ENCODE peak calls at places on chromosomes 5 and 9, in five cellular contexts. One of them, this sample, is unnamed.

GRCh38 chr5:32201140-32201539 is 27.0 kb upstream of the GOLPH3 start:
- DNase-seq in hepatocyte: no peak
- DNase-seq in CD8-positive, alpha-beta T cell: no peak
- DNase-seq in OCI-LY7: no peak
- DNase-seq in thoracic aorta: no peak
- DNase-seq in this sample: no peak

GRCh38 chr5:36535390-36535789 is 71.0 kb upstream of the SLC1A3 start:
- DNase-seq in hepatocyte: no peak
- DNase-seq in CD8-positive, alpha-beta T cell: no peak
- DNase-seq in OCI-LY7: no peak
- DNase-seq in thoracic aorta: no peak
- DNase-seq in this sample: no peak

GRCh38 chr5:96433066-96433447 is at the start of gene PCSK1:
- DNase-seq in hepatocyte: no peak
- DNase-seq in CD8-positive, alpha-beta T cell: no peak
- DNase-seq in OCI-LY7: no peak
- DNase-seq in thoracic aorta: no peak
- DNase-seq in this sample: no peak

GRCh38 chr9:129037767-129038098 is 1.3 kb downstream of the MIGA2 start:
- DNase-seq in hepatocyte: no peak
- DNase-seq in CD8-positive, alpha-beta T cell: no peak
- DNase-seq in OCI-LY7: no peak
- DNase-seq in thoracic aorta: no peak
- DNase-seq in this sample: no peak

GRCh38 chr9:94971378-94972131 is 245.1 kb downstream of the AOPEP start:
- DNase-seq in hepatocyte: no peak
- DNase-seq in CD8-positive, alpha-beta T cell: no peak
- DNase-seq in OCI-LY7: no peak
- DNase-seq in thoracic aorta: no peak
- DNase-seq in this sample: no peak

GRCh38 chr5:111517853-111518501 is 5.6 kb upstream of the STARD4 start:
- DNase-seq in hepatocyte: no peak
- DNase-seq in CD8-positive, alpha-beta T cell: no peak
- DNase-seq in OCI-LY7: no peak
- DNase-seq in thoracic aorta: no peak
- DNase-seq in this sample: no peak

GRCh38 chr9:84145031-84145430 is 164.4 kb downstream of the RMI1 start:
- DNase-seq in hepatocyte: no peak
- DNase-seq in CD8-positive, alpha-beta T cell: no peak
- DNase-seq in OCI-LY7: no peak
- DNase-seq in thoracic aorta: no peak
- DNase-seq in this sample: no peak

GRCh38 chr5:38783011-38783551 is 62.7 kb upstream of the OSMR start:
- DNase-seq in hepatocyte: peak; percentile 29
- DNase-seq in CD8-positive, alpha-beta T cell: no peak
- DNase-seq in OCI-LY7: no peak
- DNase-seq in thoracic aorta: no peak
- DNase-seq in this sample: no peak

GRCh38 chr5:69368458-69369368 is 607 bp downstream of the AK6 start:
- DNase-seq in hepatocyte: peak; percentile 43
- DNase-seq in CD8-positive, alpha-beta T cell: no peak
- DNase-seq in OCI-LY7: peak; percentile 45
- DNase-seq in thoracic aorta: no peak
- DNase-seq in this sample: no peak

GRCh38 chr9:121927636-121928035 is 165.5 kb downstream of the TTLL11 start:
- DNase-seq in hepatocyte: no peak
- DNase-seq in CD8-positive, alpha-beta T cell: no peak
- DNase-seq in OCI-LY7: no peak
- DNase-seq in thoracic aorta: no peak
- DNase-seq in this sample: no peak

GRCh38 chr5:81140942-81141341 is 92.2 kb upstream of the CKMT2 start:
- DNase-seq in hepatocyte: peak; percentile 11
- DNase-seq in CD8-positive, alpha-beta T cell: no peak
- DNase-seq in OCI-LY7: no peak
- DNase-seq in thoracic aorta: no peak
- DNase-seq in this sample: no peak

GRCh38 chr5:180214870-180215737 is 6.1 kb upstream of the RASGEF1C start:
- DNase-seq in hepatocyte: no peak
- DNase-seq in CD8-positive, alpha-beta T cell: no peak
- DNase-seq in OCI-LY7: no peak
- DNase-seq in thoracic aorta: no peak
- DNase-seq in this sample: no peak

GRCh38 chr5:134088291-134088690 is 26.2 kb upstream of the TCF7 start:
- DNase-seq in hepatocyte: no peak
- DNase-seq in CD8-positive, alpha-beta T cell: no peak
- DNase-seq in OCI-LY7: no peak
- DNase-seq in thoracic aorta: no peak
- DNase-seq in this sample: no peak

GRCh38 chr5:35761541-35761940 is 95.2 kb upstream of the IL7R start:
- DNase-seq in hepatocyte: no peak
- DNase-seq in CD8-positive, alpha-beta T cell: no peak
- DNase-seq in OCI-LY7: no peak
- DNase-seq in thoracic aorta: no peak
- DNase-seq in this sample: no peak

GRCh38 chr5:39473156-39473779 is 48.5 kb upstream of the DAB2 start:
- DNase-seq in hepatocyte: no peak
- DNase-seq in CD8-positive, alpha-beta T cell: no peak
- DNase-seq in OCI-LY7: no peak
- DNase-seq in thoracic aorta: no peak
- DNase-seq in this sample: no peak

GRCh38 chr5:5387789-5388188 is 34.7 kb upstream of the ICE1 start:
- DNase-seq in hepatocyte: no peak
- DNase-seq in CD8-positive, alpha-beta T cell: no peak
- DNase-seq in OCI-LY7: no peak
- DNase-seq in thoracic aorta: no peak
- DNase-seq in this sample: no peak

GRCh38 chr5:58477760-58478159 is 13.5 kb upstream of the GAPT start:
- DNase-seq in hepatocyte: no peak
- DNase-seq in CD8-positive, alpha-beta T cell: no peak
- DNase-seq in OCI-LY7: peak; percentile 25
- DNase-seq in thoracic aorta: no peak
- DNase-seq in this sample: no peak

GRCh38 chr5:150613991-150614650 is 26.3 kb upstream of the SYNPO start:
- DNase-seq in hepatocyte: no peak
- DNase-seq in CD8-positive, alpha-beta T cell: no peak
- DNase-seq in OCI-LY7: no peak
- DNase-seq in thoracic aorta: no peak
- DNase-seq in this sample: no peak

GRCh38 chr5:87421307-87421706 is 8.6 kb upstream of the CCNH start:
- DNase-seq in hepatocyte: no peak
- DNase-seq in CD8-positive, alpha-beta T cell: no peak
- DNase-seq in OCI-LY7: no peak
- DNase-seq in thoracic aorta: no peak
- DNase-seq in this sample: peak; percentile 72

GRCh38 chr9:136045595-136046554 is 49.2 kb downstream of the NACC2 start:
- DNase-seq in hepatocyte: no peak
- DNase-seq in CD8-positive, alpha-beta T cell: no peak
- DNase-seq in OCI-LY7: no peak
- DNase-seq in thoracic aorta: no peak
- DNase-seq in this sample: no peak

GRCh38 chr5:10354048-10354872 is 765 bp downstream of the MARCHF6 start:
- DNase-seq in hepatocyte: peak; percentile 74
- DNase-seq in CD8-positive, alpha-beta T cell: no peak
- DNase-seq in OCI-LY7: peak; percentile 62
- DNase-seq in thoracic aorta: no peak
- DNase-seq in this sample: no peak

GRCh38 chr9:70945301-70945700 is 176.1 kb downstream of the TRPM3 start:
- DNase-seq in hepatocyte: no peak
- DNase-seq in CD8-positive, alpha-beta T cell: no peak
- DNase-seq in OCI-LY7: no peak
- DNase-seq in thoracic aorta: no peak
- DNase-seq in this sample: no peak

GRCh38 chr5:82540301-82540700 is 262.1 kb upstream of the RPS23 start:
- DNase-seq in hepatocyte: no peak
- DNase-seq in CD8-positive, alpha-beta T cell: no peak
- DNase-seq in OCI-LY7: no peak
- DNase-seq in thoracic aorta: no peak
- DNase-seq in this sample: no peak

GRCh38 chr5:180209137-180209581 is at the start of gene RASGEF1C:
- DNase-seq in hepatocyte: peak; percentile 91
- DNase-seq in CD8-positive, alpha-beta T cell: peak; percentile 68
- DNase-seq in OCI-LY7: no peak
- DNase-seq in thoracic aorta: no peak
- DNase-seq in this sample: no peak

GRCh38 chr9:123615381-123615780 is 259.4 kb downstream of the CRB2 start:
- DNase-seq in hepatocyte: no peak
- DNase-seq in CD8-positive, alpha-beta T cell: no peak
- DNase-seq in OCI-LY7: peak; percentile 63
- DNase-seq in thoracic aorta: no peak
- DNase-seq in this sample: no peak

GRCh38 chr5:37984300-37984699 is 144.5 kb upstream of the GDNF start:
- DNase-seq in hepatocyte: no peak
- DNase-seq in CD8-positive, alpha-beta T cell: no peak
- DNase-seq in OCI-LY7: no peak
- DNase-seq in thoracic aorta: no peak
- DNase-seq in this sample: no peak

GRCh38 chr5:76709762-76710161 is 6.2 kb upstream of the F2R start:
- DNase-seq in hepatocyte: no peak
- DNase-seq in CD8-positive, alpha-beta T cell: no peak
- DNase-seq in OCI-LY7: no peak
- DNase-seq in thoracic aorta: no peak
- DNase-seq in this sample: no peak

GRCh38 chr9:35908484-35909125 is 685 bp upstream of the SPAAR start:
- DNase-seq in hepatocyte: no peak
- DNase-seq in CD8-positive, alpha-beta T cell: no peak
- DNase-seq in OCI-LY7: no peak
- DNase-seq in thoracic aorta: no peak
- DNase-seq in this sample: no peak

GRCh38 chr5:3993856-3994473 is 398.3 kb downstream of the IRX1 start:
- DNase-seq in hepatocyte: no peak
- DNase-seq in CD8-positive, alpha-beta T cell: no peak
- DNase-seq in OCI-LY7: no peak
- DNase-seq in thoracic aorta: no peak
- DNase-seq in this sample: no peak

DNA sequence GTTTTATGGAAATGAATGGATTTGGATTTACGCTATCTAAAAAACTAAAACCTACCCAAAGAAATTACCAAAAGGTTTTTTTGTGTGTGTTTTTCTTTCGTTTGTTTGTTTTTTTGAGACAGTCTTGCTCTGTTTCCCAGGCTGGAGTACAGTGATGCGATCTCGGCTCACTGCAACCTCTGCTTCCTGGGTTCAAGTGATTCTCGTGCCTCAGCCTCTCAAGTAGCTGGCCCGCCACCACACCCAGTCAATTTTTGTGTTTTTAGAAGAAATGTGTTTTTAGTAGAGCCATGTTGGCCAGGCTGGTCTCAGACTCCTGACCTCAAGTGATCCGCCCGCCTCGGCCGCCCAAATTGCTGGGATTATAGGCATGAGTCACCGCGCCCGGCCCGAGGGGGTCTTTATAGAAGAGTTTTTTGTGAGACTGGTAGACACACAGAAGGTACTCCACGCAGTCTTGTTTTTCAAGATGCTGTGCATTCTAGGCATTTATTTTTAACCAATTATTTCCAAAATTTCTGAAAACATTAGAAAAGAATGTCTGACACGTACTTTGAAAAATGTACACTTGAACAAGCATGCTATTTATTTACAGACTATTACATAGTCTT is 75.7 kb downstream of the NR6A1 start:
- DNase-seq in hepatocyte: no peak
- DNase-seq in CD8-positive, alpha-beta T cell: no peak
- DNase-seq in OCI-LY7: no peak
- DNase-seq in thoracic aorta: no peak
- DNase-seq in this sample: peak; percentile 44
- H3K4me1 ChIP-seq in hepatocyte: no peaks in the 10 kb centered on the region
- H3K4me1 ChIP-seq in CD8-positive, alpha-beta T cell: no peaks in the 10 kb centered on the region
- H3K4me1 ChIP-seq in OCI-LY7: no peaks in the 10 kb centered on the region
- H3K4me1 ChIP-seq in thoracic aorta: no peaks in the 10 kb centered on the region
- H3K4me1 ChIP-seq in this sample: peaks cover 42% of the 10 kb centered on the region

DNA sequence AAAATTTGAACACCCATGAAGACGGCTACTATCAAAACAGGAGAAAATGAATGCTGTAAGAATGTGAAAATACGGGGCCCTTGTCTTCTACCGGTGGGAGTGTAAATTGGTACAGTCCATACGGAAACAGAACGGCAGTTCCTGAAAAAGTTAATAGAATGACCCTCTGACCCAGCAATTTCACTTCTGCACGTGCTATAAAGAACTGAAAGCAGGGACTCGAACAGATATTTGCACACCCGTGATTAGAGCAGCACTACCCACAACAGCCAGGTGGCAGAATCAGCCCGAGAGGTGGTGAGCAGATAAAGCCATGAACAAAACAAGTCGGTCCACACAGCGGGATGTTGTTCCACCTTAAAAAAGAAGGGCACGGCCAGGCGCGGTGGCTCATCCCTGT is 22.6 kb upstream of the SLC12A7 start:
- DNase-seq in hepatocyte: no peak
- DNase-seq in CD8-positive, alpha-beta T cell: no peak
- DNase-seq in OCI-LY7: peak; percentile 96
- DNase-seq in thoracic aorta: no peak
- DNase-seq in this sample: no peak
- TF ChIP-seq CTCF in hepatocyte: peak; percentile 16
- TF ChIP-seq CTCF in CD8-positive, alpha-beta T cell: no peak
- TF ChIP-seq CTCF in OCI-LY7: peak; percentile 78
- TF ChIP-seq CTCF in thoracic aorta: no peak
- TF ChIP-seq CTCF in this sample: peak; percentile 9

GRCh38 chr5:72123764-72124163 is 16.5 kb downstream of the MAP1B start:
- DNase-seq in hepatocyte: no peak
- DNase-seq in CD8-positive, alpha-beta T cell: no peak
- DNase-seq in OCI-LY7: no peak
- DNase-seq in thoracic aorta: no peak
- DNase-seq in this sample: no peak

GRCh38 chr5:72122619-72123018 is 15.3 kb downstream of the MAP1B start:
- DNase-seq in hepatocyte: no peak
- DNase-seq in CD8-positive, alpha-beta T cell: no peak
- DNase-seq in OCI-LY7: no peak
- DNase-seq in thoracic aorta: no peak
- DNase-seq in this sample: no peak

GRCh38 chr5:72117281-72117680 is 10.0 kb downstream of the MAP1B start:
- DNase-seq in hepatocyte: no peak
- DNase-seq in CD8-positive, alpha-beta T cell: no peak
- DNase-seq in OCI-LY7: no peak
- DNase-seq in thoracic aorta: no peak
- DNase-seq in this sample: no peak

GRCh38 chr5:72121753-72122445 is 14.6 kb downstream of the MAP1B start:
- DNase-seq in hepatocyte: no peak
- DNase-seq in CD8-positive, alpha-beta T cell: no peak
- DNase-seq in OCI-LY7: no peak
- DNase-seq in thoracic aorta: no peak
- DNase-seq in this sample: no peak

GRCh38 chr5:72121052-72121451 is 13.8 kb downstream of the MAP1B start:
- DNase-seq in hepatocyte: no peak
- DNase-seq in CD8-positive, alpha-beta T cell: no peak
- DNase-seq in OCI-LY7: no peak
- DNase-seq in thoracic aorta: no peak
- DNase-seq in this sample: no peak
- H3K4me1 ChIP-seq in hepatocyte: peaks cover 7% of the 10 kb centered on the region
- H3K4me1 ChIP-seq in CD8-positive, alpha-beta T cell: no peaks in the 10 kb centered on the region
- H3K4me1 ChIP-seq in OCI-LY7: no peaks in the 10 kb centered on the region
- H3K4me1 ChIP-seq in thoracic aorta: peaks cover 34% of the 10 kb centered on the region
- H3K4me1 ChIP-seq in this sample: peaks cover 8% of the 10 kb centered on the region

DNA sequence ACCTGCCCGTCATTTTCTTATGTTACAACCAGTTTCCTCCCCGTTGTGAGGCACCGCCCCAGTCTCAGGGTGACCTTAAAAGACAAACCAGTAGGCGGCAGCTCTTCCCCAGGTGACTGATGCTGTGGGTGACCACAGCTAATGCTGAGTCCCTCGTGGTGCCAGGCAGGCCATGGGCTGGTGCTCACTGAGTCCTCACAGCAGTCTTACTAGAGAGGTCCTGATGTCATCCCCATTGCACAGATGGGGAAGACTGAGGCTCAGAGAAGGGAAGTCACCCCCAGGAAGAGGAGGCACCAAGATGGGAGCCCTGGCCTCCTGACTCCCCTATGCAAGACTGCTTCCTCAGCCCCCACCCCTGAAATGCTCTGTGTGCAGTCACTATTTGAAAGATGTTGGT is 978 bp downstream of the CFAP157 start:
- DNase-seq in hepatocyte: no peak
- DNase-seq in CD8-positive, alpha-beta T cell: peak; percentile 58
- DNase-seq in OCI-LY7: peak; percentile 55
- DNase-seq in thoracic aorta: no peak
- DNase-seq in this sample: no peak
- TF ChIP-seq CTCF in hepatocyte: no peak
- TF ChIP-seq CTCF in CD8-positive, alpha-beta T cell: peak; percentile 19
- TF ChIP-seq CTCF in OCI-LY7: peak; percentile 69
- TF ChIP-seq CTCF in thoracic aorta: no peak
- TF ChIP-seq CTCF in this sample: peak; percentile 35